ENCODE peak calls at places on chromosomes 12 and 14, in seven cellular contexts. F is activated effector memory CD4-positive, alpha-beta T cell treated with Interleukin-2 at 50 U/mL for 16 hours; Z is NCI-H510A; D is COR-L47; H is stimulated activated CD8-positive, alpha-beta memory T cell treated with anti-CD3 and anti-CD28 coated beads, Interleukin-7, amount 100 ng/mL, for 1 hour; J is glutamatergic neuron; T is GM12864. V is an unnamed sample.

GRCh38 chr12:42129595-42130204 is 15.0 kb downstream of the GXYLT1 start:
- DNase-seq in F (no peak), D (peak), T (no peak), J (no peak), Z (no peak), H (no peak), V (no peak)

GRCh38 chr14:61505815-61506809 is 184.7 kb downstream of the PRKCH start:
- DNase-seq in F (no peak), Z (no peak), J (no peak), D (no peak), T (no peak), H (no peak), V (no peak)

GRCh38 chr12:588658-589057 is 74.6 kb downstream of the NINJ2 start:
- DNase-seq in T (no peak), J (no peak), H (no peak), Z (no peak), F (no peak), D (no peak), V (no peak)

GRCh38 chr12:124994435-124994975 is 1.1 kb downstream of the BRI3BP start:
- DNase-seq in J (no peak), Z (peak), H (no peak), F (no peak), D (no peak), T (no peak), V (no peak)

GRCh38 chr14:100898935-100899840 is 4.3 kb downstream of the RTL1 start:
- DNase-seq in J (no peak), D (no peak), F (no peak), T (no peak), H (no peak), Z (peak), V (peak)

GRCh38 chr14:85280074-85280473 is 249.9 kb upstream of the FLRT2 start:
- DNase-seq in F (no peak), D (no peak), H (no peak), T (no peak), Z (no peak), J (no peak), V (no peak)

GRCh38 chr14:58362798-58363412 is 32.8 kb upstream of the TOMM20L start:
- DNase-seq in H (no peak), D (peak), F (no peak), T (no peak), J (no peak), Z (no peak), V (peak)

GRCh38 chr12:12441051-12441807 is 84.4 kb downstream of the BORCS5 start:
- DNase-seq in Z (peak), D (peak), F (no peak), T (no peak), J (no peak), H (no peak), V (peak)

GRCh38 chr12:109358154-109358869 is 10.6 kb downstream of the MYO1H start:
- DNase-seq in T (peak), Z (no peak), D (no peak), F (no peak), H (no peak), J (no peak), V (no peak)

GRCh38 chr12:114316076-114316475 is 89.9 kb downstream of the TBX5 start:
- DNase-seq in D (no peak), J (no peak), H (no peak), T (no peak), Z (no peak), F (no peak), V (no peak)

GRCh38 chr14:22333408-22334274 is 255.4 kb downstream of the DAD1 start:
- DNase-seq in D (peak), T (no peak), J (no peak), H (no peak), F (no peak), Z (no peak), V (no peak)

GRCh38 chr14:103512701-103513611 is 9.7 kb downstream of the CKB start:
- DNase-seq in D (peak), H (no peak), J (no peak), T (no peak), Z (no peak), F (no peak), V (peak)

GRCh38 chr12:12954361-12954760 is 2.4 kb upstream of the GPRC5D start:
- DNase-seq in H (no peak), J (no peak), T (no peak), Z (no peak), F (no peak), D (no peak), V (no peak)

GRCh38 chr12:30795660-30796507 is 41.1 kb upstream of the CAPRIN2 start:
- DNase-seq in T (no peak), H (peak), D (peak), Z (peak), F (no peak), J (peak), V (no peak)

GRCh38 chr12:117140397-117141096 is 41.3 kb upstream of the TESC start:
- DNase-seq in D (no peak), J (no peak), Z (no peak), F (no peak), H (no peak), T (no peak), V (no peak)

GRCh38 chr14:99351166-99352007 is 79.4 kb upstream of the BCL11B start:
- DNase-seq in Z (no peak), T (no peak), F (no peak), D (no peak), H (no peak), J (no peak), V (no peak)

GRCh38 chr14:63853831-63854293 is 1.1 kb downstream of the SYNE2 start:
- DNase-seq in Z (peak), H (no peak), F (peak), D (peak), J (no peak), T (no peak), V (peak)

GRCh38 chr12:121214171-121214777 is 4.3 kb downstream of the P2RX4 start:
- DNase-seq in F (no peak), J (no peak), T (no peak), H (no peak), Z (no peak), D (no peak), V (no peak)

GRCh38 chr14:69088523-69089445 is 64.1 kb downstream of the DCAF5 start:
- DNase-seq in D (no peak), F (no peak), H (no peak), J (no peak), T (no peak), Z (no peak), V (no peak)

GRCh38 chr12:123367511-123367910 is 2.9 kb upstream of the SBNO1 start:
- DNase-seq in H (no peak), J (no peak), T (no peak), D (no peak), F (no peak), Z (no peak), V (no peak)

GRCh38 chr14:104681689-104682074 is 7.7 kb upstream of the INF2 start:
- DNase-seq in D (peak), F (no peak), Z (peak), J (peak), H (no peak), T (no peak), V (no peak)

GRCh38 chr14:106586098-106586704 is 1059.8 kb downstream of the TMEM121 start:
- DNase-seq in F (peak), H (peak), Z (no peak), D (no peak), T (no peak), J (no peak), V (no peak)

GRCh38 chr14:67532998-67533753 is at the start of gene PLEKHH1:
- DNase-seq in D (peak), F (peak), J (peak), Z (peak), T (no peak), H (peak), V (peak)

GRCh38 chr12:84594157-84594556 is 318.4 kb downstream of the SLC6A15 start:
- DNase-seq in D (no peak), H (no peak), J (no peak), Z (no peak), F (no peak), T (no peak), V (no peak)

GRCh38 chr12:4084631-4085030 is 188.9 kb upstream of the CCND2 start:
- DNase-seq in D (no peak), Z (no peak), J (no peak), H (no peak), T (no peak), F (no peak), V (no peak)

GRCh38 chr14:97719931-97720330 is 922.7 kb downstream of the VRK1 start:
- DNase-seq in D (no peak), F (peak), T (no peak), Z (no peak), H (no peak), J (no peak), V (no peak)

GRCh38 chr12:75862692-75863471 is 168.7 kb downstream of the PHLDA1 start:
- DNase-seq in J (no peak), Z (no peak), D (no peak), T (no peak), H (no peak), F (no peak), V (no peak)

GRCh38 chr12:10220398-10221077 is 7.9 kb downstream of the GABARAPL1 start:
- DNase-seq in J (no peak), D (no peak), H (no peak), T (no peak), Z (no peak), F (no peak), V (no peak)

V was measured in NCI-H1092.